ENCODE peak calls at places on chromosomes 13 and 19, in eight cellular contexts. R, K, A, T, L, C, N and I are unnamed samples.

GRCh38 chr19:58218899-58219298 is 9.8 kb upstream of the ZNF544 start:
- DNase-seq in A (peak), N (no peak), L (no peak), C (no peak), T (no peak), R (peak), K (peak), I (peak)

GRCh38 chr19:45163751-45164150 is 3.0 kb upstream of the NKPD1 start:
- DNase-seq in R (no peak), C (no peak), L (no peak), A (no peak), K (no peak), N (no peak), T (no peak), I (no peak)

GRCh38 chr19:42555317-42555716 is 27.0 kb upstream of the CEACAM1 start:
- DNase-seq in C (no peak), N (no peak), K (no peak), T (peak), L (no peak), A (no peak), R (no peak), I (no peak)

GRCh38 chr13:96090240-96091101 is 564 bp downstream of the HS6ST3 start:
- DNase-seq in K (no peak), N (peak), A (no peak), C (peak), L (no peak), R (peak), T (no peak), I (no peak)

GRCh38 chr19:46076951-46077814 is 36.4 kb upstream of the IGFL4 start:
- DNase-seq in T (peak), N (peak), R (peak), C (peak), A (peak), L (peak), K (peak), I (peak)

GRCh38 chr19:15911599-15912237 is 13.8 kb upstream of the CYP4F2 start:
- DNase-seq in T (no peak), A (no peak), N (peak), K (no peak), L (no peak), C (no peak), R (no peak), I (no peak)

GRCh38 chr19:54792814-54793213 is 10.6 kb upstream of the KIR2DL4 start:
- DNase-seq in A (no peak), C (no peak), L (no peak), K (no peak), N (no peak), R (no peak), T (peak), I (no peak)

GRCh38 chr19:41541990-41542584 is 33.9 kb upstream of the CEACAM21 start:
- DNase-seq in C (no peak), L (no peak), K (no peak), R (peak), A (peak), T (peak), N (peak), I (peak)

GRCh38 chr13:39274926-39275325 is 236.7 kb downstream of the NHLRC3 start:
- DNase-seq in A (no peak), K (no peak), T (no peak), N (no peak), C (no peak), L (no peak), R (no peak), I (no peak)

GRCh38 chr13:30708541-30708940 is 26.8 kb upstream of the ALOX5AP start:
- DNase-seq in N (no peak), L (no peak), A (no peak), R (peak), C (no peak), T (no peak), K (no peak), I (no peak)

GRCh38 chr19:37902668-37903067 is 3.7 kb downstream of the WDR87 start:
- DNase-seq in L (peak), R (peak), N (peak), K (peak), A (peak), T (peak), C (peak), I (peak)